ENCODE peak calls at places on chromosomes 6 and 20, in six cellular contexts. J, C, R, N, O and W are unnamed samples.

GRCh38 chr6:150352321-150353296 is 16.2 kb upstream of the IYD start:
- DNase-seq in J (no peak), C (no peak), O (no peak), N (no peak), R (no peak), W (no peak)

GRCh38 chr20:10562929-10563328 is 110.9 kb downstream of the JAG1 start:
- DNase-seq in J (no peak), C (no peak), N (no peak), R (no peak), O (no peak), W (no peak)

GRCh38 chr6:85300581-85300980 is 149.3 kb upstream of the NT5E start:
- DNase-seq in O (no peak), C (no peak), J (no peak), N (no peak), R (no peak), W (no peak)

GRCh38 chr6:42451146-42451594 is 556 bp downstream of the TRERF1 start:
- DNase-seq in N (no peak), J (no peak), O (no peak), R (no peak), C (no peak), W (no peak)

GRCh38 chr6:157428418-157429202 is 47.6 kb downstream of the ZDHHC14 start:
- DNase-seq in R (peak; percentile 54), C (peak; percentile 40), N (no peak), O (no peak), J (no peak), W (no peak)

GRCh38 chr20:23270427-23270911 is 80.1 kb upstream of the NXT1 start:
- DNase-seq in N (peak; percentile 28), R (no peak), J (no peak), C (no peak), O (no peak), W (no peak)

GRCh38 chr6:3026811-3027626 is 27.3 kb downstream of the NQO2 start:
- DNase-seq in O (peak; percentile 35), C (no peak), N (peak; percentile 39), R (no peak), J (no peak), W (peak; percentile 66)

GRCh38 chr6:40819182-40819834 is 219.7 kb downstream of the UNC5CL start:
- DNase-seq in C (no peak), R (no peak), J (no peak), O (no peak), N (no peak), W (no peak)

GRCh38 chr20:38725959-38726848 is 1.9 kb downstream of the SLC32A1 start:
- DNase-seq in C (no peak), R (no peak), J (peak; percentile 9), O (no peak), N (no peak), W (peak; percentile 77)

GRCh38 chr20:36175016-36175415 is 20.5 kb downstream of the EPB41L1 start:
- DNase-seq in R (no peak), J (no peak), N (no peak), O (no peak), C (no peak), W (no peak)

GRCh38 chr6:154488802-154489437 is 21.6 kb downstream of the CNKSR3 start:
- DNase-seq in N (no peak), R (no peak), C (no peak), J (no peak), O (no peak), W (no peak)

GRCh38 chr6:40166963-40167362 is 232.7 kb upstream of the MOCS1 start:
- DNase-seq in C (no peak), J (no peak), N (no peak), O (no peak), R (no peak), W (no peak)

GRCh38 chr20:31760457-31761240 is 21.6 kb downstream of the TPX2 start:
- DNase-seq in O (no peak), R (no peak), N (no peak), C (no peak), J (no peak), W (no peak)